ENCODE peak calls at places on chromosomes 16 and 17, in five cellular contexts. One of them, this sample, is unnamed.

GRCh38 chr17:17125136-17126084 is 80.7 kb downstream of the PLD6 start:
- DNase-seq in T47D: no peak
- DNase-seq in left colon: no peak
- DNase-seq in activated CD4-positive, alpha-beta T cell treated with anti-CD3 and anti-CD28 coated beads for 48 hours: no peak
- DNase-seq in NCI-H1417: peak; percentile 80
- DNase-seq in this sample: no peak

GRCh38 chr16:50740747-50741146 is 1.1 kb upstream of the CYLD start:
- DNase-seq in T47D: no peak
- DNase-seq in left colon: no peak
- DNase-seq in activated CD4-positive, alpha-beta T cell treated with anti-CD3 and anti-CD28 coated beads for 48 hours: no peak
- DNase-seq in NCI-H1417: no peak
- DNase-seq in this sample: no peak

GRCh38 chr16:55367301-55367745 is 43.3 kb downstream of the IRX6 start:
- DNase-seq in T47D: no peak
- DNase-seq in left colon: no peak
- DNase-seq in activated CD4-positive, alpha-beta T cell treated with anti-CD3 and anti-CD28 coated beads for 48 hours: no peak
- DNase-seq in NCI-H1417: no peak
- DNase-seq in this sample: no peak

GRCh38 chr17:57120814-57121213 is 35.8 kb downstream of the AKAP1 start:
- DNase-seq in T47D: no peak
- DNase-seq in left colon: no peak
- DNase-seq in activated CD4-positive, alpha-beta T cell treated with anti-CD3 and anti-CD28 coated beads for 48 hours: no peak
- DNase-seq in NCI-H1417: no peak
- DNase-seq in this sample: no peak

GRCh38 chr17:68468334-68468733 is 11.0 kb upstream of the WIPI1 start:
- DNase-seq in T47D: no peak
- DNase-seq in left colon: no peak
- DNase-seq in activated CD4-positive, alpha-beta T cell treated with anti-CD3 and anti-CD28 coated beads for 48 hours: no peak
- DNase-seq in NCI-H1417: no peak
- DNase-seq in this sample: no peak

GRCh38 chr16:70298988-70299938 is at the start of gene DDX19B:
- DNase-seq in T47D: peak; percentile 65
- DNase-seq in left colon: peak; percentile 90
- DNase-seq in activated CD4-positive, alpha-beta T cell treated with anti-CD3 and anti-CD28 coated beads for 48 hours: peak; percentile 74
- DNase-seq in NCI-H1417: peak; percentile 87
- DNase-seq in this sample: peak; percentile 83

GRCh38 chr17:59378621-59379194 is 47.3 kb downstream of the YPEL2 start:
- DNase-seq in T47D: no peak
- DNase-seq in left colon: peak; percentile 45
- DNase-seq in activated CD4-positive, alpha-beta T cell treated with anti-CD3 and anti-CD28 coated beads for 48 hours: no peak
- DNase-seq in NCI-H1417: no peak
- DNase-seq in this sample: no peak

GRCh38 chr17:78140169-78141051 is 5.8 kb upstream of the C17orf99 start:
- DNase-seq in T47D: peak; percentile 81
- DNase-seq in left colon: peak; percentile 99
- DNase-seq in activated CD4-positive, alpha-beta T cell treated with anti-CD3 and anti-CD28 coated beads for 48 hours: peak; percentile 99
- DNase-seq in NCI-H1417: peak; percentile 86
- DNase-seq in this sample: peak; percentile 96

This sample was measured in stomach.